ENCODE peak calls at places on chromosomes 13 and 19, in five cellular contexts. C is thoracic aorta, L is neuronal stem cell, T is endodermal cell, P is astrocyte of the spinal cord. J is an unnamed sample.

GRCh38 chr13:89695343-89696257 is 1651.9 kb upstream of the MIR17HG start:
- DNase-seq in C (no peak), L (peak; percentile 57), T (peak; percentile 88), P (peak; percentile 61), J (peak; percentile 34)

GRCh38 chr19:35585844-35586243 is at the start of gene PMIS2:
- DNase-seq in C (no peak), L (no peak), T (peak; percentile 78), P (no peak), J (no peak)

GRCh38 chr13:93859666-93860065 is 619.8 kb downstream of the DCT start:
- DNase-seq in C (no peak), L (no peak), T (no peak), P (peak; percentile 54), J (no peak)

GRCh38 chr13:51549593-51549992 is 34.7 kb upstream of the WDFY2 start:
- DNase-seq in C (no peak), L (no peak), T (no peak), P (peak; percentile 32), J (no peak)

GRCh38 chr19:13848811-13849241 is 28.1 kb upstream of the NANOS3 start:
- DNase-seq in C (no peak), L (no peak), T (no peak), P (no peak), J (no peak)

GRCh38 chr19:49201042-49201441 is 43.5 kb downstream of the TRPM4 start:
- DNase-seq in C (no peak), L (no peak), T (no peak), P (no peak), J (no peak)

GRCh38 chr19:46413262-46414031 is at the start of gene CCDC8:
- DNase-seq in C (no peak), L (peak; percentile 91), T (peak; percentile 98), P (peak; percentile 97), J (peak; percentile 80)

GRCh38 chr19:13507053-13507611 is 853 bp upstream of the CACNA1A start:
- DNase-seq in C (no peak), L (peak; percentile 33), T (peak; percentile 67), P (no peak), J (no peak)

GRCh38 chr13:94233401-94233800 is 246.1 kb downstream of the DCT start:
- DNase-seq in C (no peak), L (no peak), T (no peak), P (peak; percentile 90), J (peak; percentile 75)

GRCh38 chr13:98487016-98487415 is 89.9 kb downstream of the STK24 start:
- DNase-seq in C (no peak), L (no peak), T (peak; percentile 35), P (no peak), J (no peak)

GRCh38 chr13:46134961-46135522 is 30.2 kb upstream of the CPB2 start:
- DNase-seq in C (no peak), L (no peak), T (peak; percentile 54), P (peak; percentile 27), J (no peak)

GRCh38 chr19:38841180-38841766 is 8.5 kb downstream of the HNRNPL start:
- DNase-seq in C (no peak), L (no peak), T (no peak), P (no peak), J (no peak)

GRCh38 chr13:51249767-51250741 is 27.9 kb downstream of the FAM124A start:
- DNase-seq in C (no peak), L (no peak), T (peak; percentile 39), P (no peak), J (no peak)

GRCh38 chr19:10747674-10748073 is 29.8 kb downstream of the DNM2 start:
- DNase-seq in C (no peak), L (no peak), T (no peak), P (no peak), J (no peak)

GRCh38 chr19:10747271-10747670 is 29.4 kb downstream of the DNM2 start:
- DNase-seq in C (no peak), L (no peak), T (no peak), P (no peak), J (no peak)

GRCh38 chr19:10749435-10750384 is 31.8 kb downstream of the DNM2 start:
- DNase-seq in C (no peak), L (no peak), T (no peak), P (no peak), J (no peak)

GRCh38 chr19:10748924-10749434 is 31.1 kb downstream of the DNM2 start:
- DNase-seq in C (no peak), L (no peak), T (no peak), P (no peak), J (no peak)

GRCh38 chr19:10748195-10748923 is 30.5 kb downstream of the DNM2 start:
- DNase-seq in C (no peak), L (no peak), T (no peak), P (no peak), J (no peak)
- H3K4me3 ChIP-seq in C (no peak overlapping the region), L (no peak overlapping the region), T (no peak overlapping the region), P (no peak overlapping the region), J (no peak overlapping the region)

GRCh38 chr13:75547917-75548316 is 1.7 kb upstream of the UCHL3 start:
- DNase-seq in C (no peak), L (no peak), T (no peak), P (no peak), J (no peak)
- H3K4me3 ChIP-seq in C (no peak overlapping the region), L (no peak overlapping the region), T (no peak overlapping the region), P (no peak overlapping the region), J (no peak overlapping the region)

GRCh38 chr13:113582841-113583631 is 1.5 kb upstream of the TFDP1 start:
- DNase-seq in C (no peak), L (no peak), T (peak; percentile 46), P (peak; percentile 37), J (no peak)

GRCh38 chr13:113585828-113586355 is 1.3 kb downstream of the TFDP1 start:
- DNase-seq in C (no peak), L (no peak), T (peak; percentile 36), P (no peak), J (no peak)

GRCh38 chr13:113584205-113584869 is at the start of gene TFDP1:
- DNase-seq in C (no peak), L (peak; percentile 84), T (peak; percentile 94), P (peak; percentile 80), J (peak; percentile 31)

GRCh38 chr13:113586661-113587479 is 2.3 kb downstream of the TFDP1 start:
- DNase-seq in C (no peak), L (no peak), T (peak; percentile 30), P (no peak), J (no peak)

DNA sequence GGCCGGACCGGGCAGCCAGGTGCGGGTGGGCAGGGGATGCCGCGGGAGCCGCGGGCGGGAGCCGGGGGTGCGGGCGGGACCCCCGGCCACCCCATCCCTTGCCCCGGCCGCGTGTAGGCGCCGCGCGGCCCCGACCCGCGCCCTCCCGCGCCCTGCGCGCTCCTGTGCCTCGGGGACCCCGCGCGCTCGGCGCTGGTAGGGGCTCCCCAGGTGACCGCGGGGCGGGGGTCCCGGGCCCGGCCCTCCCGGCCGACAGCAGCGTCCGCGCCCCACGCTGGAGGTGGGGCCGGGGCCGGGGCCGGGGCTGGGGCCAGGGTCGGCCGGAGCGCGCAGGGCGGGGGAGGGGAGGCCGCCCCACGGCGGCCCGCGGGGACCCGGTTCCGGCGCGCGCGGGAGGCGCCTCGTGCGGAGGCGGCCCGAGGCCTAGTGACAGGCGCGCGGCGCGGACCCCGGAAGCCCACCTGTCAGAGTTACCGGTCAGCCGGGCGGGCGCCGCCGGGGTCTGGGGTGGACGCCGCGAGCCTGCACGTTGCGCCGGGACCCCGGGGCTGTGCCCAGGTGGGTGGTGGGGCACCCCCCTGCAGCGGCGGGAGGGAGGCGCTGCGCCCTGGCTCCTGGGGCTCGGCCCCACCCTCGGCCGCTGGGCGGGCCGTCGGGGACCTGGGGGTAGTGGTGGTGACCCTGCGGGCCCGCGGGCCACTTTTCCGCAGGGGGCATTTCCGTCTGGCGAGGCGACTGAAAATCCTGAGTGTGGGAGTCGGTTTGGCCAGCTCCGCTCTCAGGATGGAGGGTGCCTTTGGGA is 518 bp downstream of the TFDP1 start:
- DNase-seq in C (no peak), L (no peak), T (peak; percentile 56), P (no peak), J (no peak)
- H3K4me3 ChIP-seq in C (peak overlapping the region; percentile 77), L (peak overlapping the region; percentile 51), T (peak overlapping the region; percentile 86), P (peak overlapping the region; percentile 50), J (peak overlapping the region; percentile 50)

DNA sequence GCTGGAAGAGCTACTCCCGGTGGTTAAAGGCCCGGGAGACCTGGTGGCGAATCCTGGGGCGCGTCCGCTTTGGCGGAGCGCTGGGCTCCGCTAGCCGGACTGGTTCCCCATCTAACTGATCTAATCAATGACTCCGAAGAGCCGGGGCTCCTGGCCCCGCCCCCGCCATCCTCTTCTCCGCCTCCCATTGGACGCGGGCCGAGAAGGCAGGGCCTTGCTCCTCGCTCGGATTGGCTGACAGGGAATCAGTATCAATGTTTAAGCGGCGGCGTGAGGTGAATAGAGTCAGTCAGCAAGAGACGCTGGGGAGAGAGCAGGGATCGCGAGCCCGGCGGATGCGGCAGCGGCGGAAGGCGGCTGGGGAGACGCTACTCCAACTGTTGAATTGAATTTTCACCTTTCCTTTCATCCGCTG is 1.7 kb upstream of the PCDH17 start:
- DNase-seq in C (no peak), L (peak; percentile 97), T (peak; percentile 99), P (peak; percentile 93), J (peak; percentile 91)
- H3K4me3 ChIP-seq in C (peak overlapping the region; percentile 73), L (peak overlapping the region; percentile 56), T (peak overlapping the region; percentile 87), P (peak overlapping the region; percentile 55), J (peak overlapping the region; percentile 59)